ENCODE peak calls at places on chromosomes 2 and 18, in four cellular contexts. C is heart left ventricle, T is body of pancreas, N is GM23338. S is an unnamed sample.

GRCh38 chr2:7881038-7881437 is 800.8 kb upstream of the ID2 start:
- DNase-seq in T (no peak), C (no peak), N (no peak), S (no peak)

GRCh38 chr2:132815522-132815921 is 145.5 kb upstream of the LYPD1 start:
- DNase-seq in C (no peak), T (no peak), N (no peak), S (no peak)

GRCh38 chr2:148876589-148877402 is 1.8 kb downstream of the KIF5C start:
- DNase-seq in N (peak), C (peak), T (peak), S (peak)

GRCh38 chr2:120828832-120829632 is 93.4 kb downstream of the GLI2 start:
- DNase-seq in T (no peak), C (peak), N (no peak), S (no peak)

GRCh38 chr2:240985881-240986786 is 12.3 kb upstream of the SNED1 start:
- DNase-seq in T (peak), C (peak), N (no peak), S (peak)

GRCh38 chr2:74372674-74373073 is 7.4 kb downstream of the DCTN1 start:
- DNase-seq in T (no peak), C (no peak), N (no peak), S (no peak)

GRCh38 chr2:147033046-147033445 is 811.8 kb upstream of the ACVR2A start:
- DNase-seq in T (no peak), C (no peak), N (no peak), S (no peak)

GRCh38 chr2:86764661-86765307 is 25.9 kb downstream of the CD8A start:
- DNase-seq in C (no peak), T (no peak), N (peak), S (no peak)

GRCh38 chr2:118013221-118013723 is 598 bp downstream of the CCDC93 start:
- DNase-seq in N (peak), T (peak), C (peak), S (peak)

GRCh38 chr18:28126768-28127167 is 50.2 kb downstream of the CDH2 start:
- DNase-seq in N (no peak), T (no peak), C (peak), S (no peak)

GRCh38 chr18:53567935-53568574 is 656.4 kb downstream of the MBD2 start:
- DNase-seq in T (no peak), C (no peak), N (peak), S (no peak)

GRCh38 chr2:28484835-28485234 is 11.0 kb upstream of the PLB1 start:
- DNase-seq in T (no peak), C (no peak), N (no peak), S (no peak)

GRCh38 chr2:69253033-69253535 is 133.9 kb downstream of the GFPT1 start:
- DNase-seq in C (no peak), T (no peak), N (no peak), S (no peak)

GRCh38 chr2:62897187-62897827 is 153.3 kb upstream of the OTX1 start:
- DNase-seq in N (no peak), C (no peak), T (no peak), S (no peak)

GRCh38 chr18:77006305-77007175 is 126.0 kb downstream of the MBP start:
- DNase-seq in T (no peak), C (no peak), N (peak), S (peak)

GRCh38 chr2:144403940-144404339 is 116.0 kb downstream of the ZEB2 start:
- DNase-seq in N (no peak), C (no peak), T (no peak), S (peak)

GRCh38 chr18:10797882-10798281 is 272.1 kb downstream of the NAPG start:
- DNase-seq in T (no peak), N (peak), C (no peak), S (no peak)

GRCh38 chr18:76130845-76131244 is 364.2 kb downstream of the ZNF516 start:
- DNase-seq in N (no peak), C (no peak), T (no peak), S (no peak)

GRCh38 chr2:11753886-11754704 is 7.7 kb downstream of the LPIN1 start:
- DNase-seq in C (no peak), N (no peak), T (no peak), S (peak)

GRCh38 chr2:63440612-63441011 is 147.7 kb downstream of the WDPCP start:
- DNase-seq in T (no peak), N (no peak), C (no peak), S (no peak)

GRCh38 chr2:160492401-160493226 is 993 bp downstream of the RBMS1 start:
- DNase-seq in T (peak), C (peak), N (peak), S (peak)

GRCh38 chr2:239821694-239822075 is 203.5 kb downstream of the NDUFA10 start:
- DNase-seq in C (peak), T (no peak), N (no peak), S (peak)

GRCh38 chr18:3265564-3266033 is 3.7 kb downstream of the MYL12B start:
- DNase-seq in C (no peak), T (no peak), N (peak), S (no peak)

GRCh38 chr2:197011777-197012641 is 85.5 kb upstream of the PGAP1 start:
- DNase-seq in N (peak), C (no peak), T (no peak), S (no peak)

GRCh38 chr2:2733818-2734217 is 402.7 kb upstream of the MYT1L start:
- DNase-seq in C (no peak), T (no peak), N (no peak), S (no peak)

GRCh38 chr2:177852389-177852788 is 220.2 kb downstream of the PDE11A start:
- DNase-seq in N (peak), C (no peak), T (no peak), S (no peak)

GRCh38 chr2:26300234-26300641 is 45.7 kb upstream of the SELENOI start:
- DNase-seq in T (peak), C (no peak), N (no peak), S (no peak)

GRCh38 chr18:62877448-62878221 is 162.3 kb downstream of the PHLPP1 start:
- DNase-seq in T (no peak), C (no peak), N (peak), S (no peak)

GRCh38 chr2:179602452-179602851 is 259.0 kb downstream of the ZNF385B start:
- DNase-seq in N (no peak), C (no peak), T (no peak), S (no peak)

GRCh38 chr2:179606141-179606540 is 255.3 kb downstream of the ZNF385B start:
- DNase-seq in C (no peak), N (no peak), T (no peak), S (no peak)

GRCh38 chr2:179605341-179605740 is 256.1 kb downstream of the ZNF385B start:
- DNase-seq in T (no peak), C (no peak), N (no peak), S (no peak)

DNA sequence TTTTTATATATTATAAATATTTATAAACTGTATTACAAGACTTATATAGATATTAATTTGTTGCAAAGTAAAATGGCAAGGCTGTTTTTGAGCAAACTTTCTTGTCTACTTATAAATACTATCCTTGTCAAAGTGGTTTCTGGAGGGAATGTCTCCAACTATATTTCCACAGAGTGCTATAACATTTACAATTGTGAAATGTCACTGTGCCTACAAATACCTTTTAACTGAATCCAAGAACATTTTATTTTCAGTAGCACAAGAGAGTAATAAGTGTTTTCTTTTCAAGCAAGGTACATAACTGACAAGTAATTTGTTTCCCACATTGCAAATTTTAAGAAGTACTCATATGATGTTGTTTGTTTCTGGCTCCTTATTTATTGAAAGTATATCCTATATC is 256.8 kb downstream of the ZNF385B start:
- DNase-seq in C (no peak), N (no peak), T (no peak), S (no peak)
- TF ChIP-seq CTCF in C (no peak), N (no peak), T (no peak), S (no peak)

DNA sequence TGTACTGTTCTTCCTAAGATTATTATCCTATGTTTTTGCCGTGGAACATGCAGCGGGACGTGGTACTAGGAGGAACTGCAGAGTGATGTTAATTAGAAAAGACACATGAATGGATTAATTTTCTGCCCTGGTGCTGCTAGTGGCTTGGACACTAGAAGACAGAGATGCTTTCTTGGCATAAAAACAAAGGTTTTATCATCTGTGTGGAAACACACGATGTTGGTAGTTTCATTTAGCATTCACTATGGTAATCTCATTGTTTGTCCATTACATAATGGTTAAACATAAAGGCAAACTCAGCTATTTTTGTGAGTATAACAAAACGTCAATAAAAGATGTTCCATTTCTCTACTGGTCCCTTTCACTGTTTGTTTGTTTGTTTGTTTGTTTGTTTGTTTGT is 22.8 kb downstream of the COL6A3 start:
- DNase-seq in T (no peak), C (no peak), N (no peak), S (no peak)
- H3K27ac ChIP-seq in T (no peak), C (no peak), N (no peak), S (no peak)

GRCh38 chr2:9205963-9206948 is at the start of gene ASAP2:
- DNase-seq in N (peak), C (peak), T (peak), S (peak)
- H3K4me3 ChIP-seq in N (peak), C (peak), T (peak), S (peak)

DNA sequence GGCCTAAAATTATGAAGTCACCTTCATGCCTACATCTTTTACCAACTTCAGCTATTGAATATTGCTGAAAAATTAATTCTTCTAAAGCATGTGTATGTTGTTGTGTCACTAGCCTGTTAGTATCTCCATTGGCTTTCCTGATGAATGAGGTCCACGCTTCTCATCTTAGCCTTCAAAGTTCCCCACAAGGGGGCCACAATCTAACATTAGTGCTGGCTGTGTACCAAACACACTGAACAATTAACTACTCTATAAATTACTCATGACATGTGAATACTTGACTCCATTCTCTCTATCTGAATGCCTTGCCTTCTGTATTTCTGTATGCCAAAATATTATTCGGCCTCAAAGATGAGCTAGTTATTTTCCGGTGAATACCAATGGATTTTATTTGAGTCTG is 208.7 kb upstream of the COL3A1 start:
- DNase-seq in C (no peak), T (no peak), N (peak), S (no peak)
- TF ChIP-seq CTCF in C (peak), T (no peak), N (peak), S (peak)

DNA sequence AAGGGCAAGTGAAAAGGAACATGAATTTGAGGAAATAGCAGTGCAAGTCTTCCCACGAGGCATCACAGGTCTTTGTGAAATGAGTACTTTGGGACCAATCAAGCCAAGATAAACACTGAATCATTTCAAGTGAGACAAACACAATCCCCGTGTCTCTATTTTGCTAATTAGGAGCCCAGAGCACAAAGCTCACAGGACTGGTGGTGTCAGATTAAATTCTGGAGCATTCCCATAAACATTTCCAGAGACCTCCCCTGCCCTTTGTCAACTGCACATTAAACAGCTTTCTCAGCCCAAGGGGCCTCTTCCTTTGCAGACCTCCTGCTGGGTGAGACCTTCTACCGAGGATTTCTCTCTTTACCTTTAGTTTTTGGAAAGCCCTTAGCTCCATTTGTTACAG is 50.8 kb downstream of the DAPL1 start:
- DNase-seq in T (no peak), N (peak), C (no peak), S (no peak)
- H3K27ac ChIP-seq in T (no peak), N (no peak), C (no peak), S (no peak)

GRCh38 chr2:73156539-73157124 is 43.9 kb upstream of the RAB11FIP5 start:
- DNase-seq in N (peak), T (peak), C (peak), S (peak)
- H3K4me3 ChIP-seq in N (peak), T (no peak), C (no peak), S (no peak)

GRCh38 chr18:58900015-58900649 is 35.5 kb downstream of the ZNF532 start:
- DNase-seq in T (no peak), N (no peak), C (peak), S (no peak)
- TF ChIP-seq CTCF in T (no peak), N (no peak), C (no peak), S (no peak)

DNA sequence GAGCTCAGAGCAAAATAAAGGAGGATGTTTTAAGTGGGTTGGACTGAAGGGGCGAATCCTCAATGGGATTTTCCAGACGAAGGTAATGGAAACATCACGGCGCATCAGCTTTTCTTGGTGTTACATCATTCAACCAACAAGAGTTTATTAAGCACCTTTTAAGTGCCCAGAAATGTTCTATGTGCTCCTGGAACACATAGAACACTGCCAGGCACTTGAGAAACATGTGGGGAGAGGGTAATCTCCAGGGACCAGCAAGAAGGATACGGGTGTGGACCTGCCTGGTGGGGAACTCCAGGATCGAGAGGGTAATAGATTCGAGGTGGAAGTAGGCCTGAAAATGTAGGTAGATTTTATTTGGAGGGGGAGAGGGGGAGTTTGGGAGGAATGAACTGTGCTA is 168.6 kb downstream of the PRKCE start:
- DNase-seq in T (no peak), C (no peak), N (no peak), S (no peak)
- H3K27ac ChIP-seq in T (no peak), C (no peak), N (no peak), S (no peak)

GRCh38 chr2:101146535-101146934 is 4.6 kb downstream of the TBC1D8 start:
- DNase-seq in N (no peak), C (no peak), T (no peak), S (no peak)
- H3K4me3 ChIP-seq in N (no peak), C (no peak), T (no peak), S (no peak)